ENCODE peak calls at places on chromosomes 1 and 21, in five cellular contexts. One of them, this sample, is unnamed.

GRCh38 chr1:30655672-30656071 is 67.7 kb downstream of the MATN1 start:
- DNase-seq in PC-3: no peak
- DNase-seq in IMR-90: no peak
- DNase-seq in BE2C: no peak
- DNase-seq in colonic mucosa: no peak
- DNase-seq in this sample: no peak

GRCh38 chr1:79507770-79508169 is 501.2 kb upstream of the ADGRL4 start:
- DNase-seq in IMR-90: no peak
- DNase-seq in PC-3: no peak
- DNase-seq in colonic mucosa: no peak
- DNase-seq in BE2C: no peak
- DNase-seq in this sample: no peak

GRCh38 chr1:210446479-210446878 is 117.8 kb downstream of the HHAT start:
- DNase-seq in BE2C: peak; percentile 47
- DNase-seq in colonic mucosa: no peak
- DNase-seq in IMR-90: peak; percentile 30
- DNase-seq in PC-3: peak; percentile 24
- DNase-seq in this sample: no peak

GRCh38 chr1:28112388-28113311 is 24.2 kb upstream of the EYA3 start:
- DNase-seq in PC-3: peak; percentile 93
- DNase-seq in colonic mucosa: peak; percentile 27
- DNase-seq in BE2C: no peak
- DNase-seq in IMR-90: peak; percentile 93
- DNase-seq in this sample: peak; percentile 52

GRCh38 chr21:46152939-46153258 is 2.5 kb downstream of the FTCD start:
- DNase-seq in BE2C: no peak
- DNase-seq in IMR-90: no peak
- DNase-seq in PC-3: no peak
- DNase-seq in colonic mucosa: no peak
- DNase-seq in this sample: no peak

GRCh38 chr1:30111431-30111830 is 612.0 kb downstream of the MATN1 start:
- DNase-seq in BE2C: peak; percentile 55
- DNase-seq in PC-3: peak; percentile 71
- DNase-seq in colonic mucosa: peak; percentile 57
- DNase-seq in IMR-90: peak; percentile 41
- DNase-seq in this sample: peak; percentile 29

GRCh38 chr1:197913495-197914276 is 3.5 kb upstream of the LHX9 start:
- DNase-seq in IMR-90: no peak
- DNase-seq in BE2C: no peak
- DNase-seq in colonic mucosa: no peak
- DNase-seq in PC-3: no peak
- DNase-seq in this sample: no peak

GRCh38 chr1:36771678-36772284 is 262.5 kb downstream of the GRIK3 start:
- DNase-seq in colonic mucosa: no peak
- DNase-seq in IMR-90: no peak
- DNase-seq in PC-3: no peak
- DNase-seq in BE2C: no peak
- DNase-seq in this sample: no peak

GRCh38 chr1:152739841-152740240 is 18.0 kb upstream of the KPRP start:
- DNase-seq in BE2C: no peak
- DNase-seq in IMR-90: no peak
- DNase-seq in colonic mucosa: no peak
- DNase-seq in PC-3: no peak
- DNase-seq in this sample: peak; percentile 11

GRCh38 chr1:73862343-73862742 is 335.6 kb downstream of the LRRIQ3 start:
- DNase-seq in colonic mucosa: no peak
- DNase-seq in BE2C: no peak
- DNase-seq in PC-3: no peak
- DNase-seq in IMR-90: no peak
- DNase-seq in this sample: no peak

GRCh38 chr1:90144820-90145219 is 149.9 kb downstream of the ZNF326 start:
- DNase-seq in PC-3: no peak
- DNase-seq in colonic mucosa: no peak
- DNase-seq in IMR-90: no peak
- DNase-seq in BE2C: no peak
- DNase-seq in this sample: no peak

GRCh38 chr1:65791860-65792670 is 630 bp upstream of the PDE4B start:
- DNase-seq in PC-3: no peak
- DNase-seq in colonic mucosa: no peak
- DNase-seq in BE2C: peak; percentile 2
- DNase-seq in IMR-90: peak; percentile 24
- DNase-seq in this sample: peak; percentile 37

GRCh38 chr21:27648560-27648959 is 681.7 kb upstream of the ADAMTS5 start:
- DNase-seq in BE2C: no peak
- DNase-seq in colonic mucosa: no peak
- DNase-seq in IMR-90: peak; percentile 90
- DNase-seq in PC-3: peak; percentile 65
- DNase-seq in this sample: peak; percentile 84

GRCh38 chr1:179818743-179819173 is 58.8 kb downstream of the TOR1AIP2 start:
- DNase-seq in colonic mucosa: no peak
- DNase-seq in IMR-90: peak; percentile 30
- DNase-seq in BE2C: no peak
- DNase-seq in PC-3: no peak
- DNase-seq in this sample: no peak

GRCh38 chr1:70656371-70656770 is 245.3 kb downstream of the CTH start:
- DNase-seq in IMR-90: no peak
- DNase-seq in BE2C: no peak
- DNase-seq in PC-3: no peak
- DNase-seq in colonic mucosa: no peak
- DNase-seq in this sample: peak; percentile 50

GRCh38 chr1:25543425-25544242 is at the start of gene LDLRAP1:
- DNase-seq in PC-3: peak; percentile 84
- DNase-seq in BE2C: peak; percentile 66
- DNase-seq in IMR-90: peak; percentile 62
- DNase-seq in colonic mucosa: peak; percentile 81
- DNase-seq in this sample: peak; percentile 69

GRCh38 chr1:116334015-116334547 is 39.0 kb upstream of the ATP1A1 start:
- DNase-seq in PC-3: peak; percentile 80
- DNase-seq in BE2C: peak; percentile 47
- DNase-seq in IMR-90: peak; percentile 30
- DNase-seq in colonic mucosa: peak; percentile 64
- DNase-seq in this sample: no peak

GRCh38 chr21:32868631-32869454 is 97.3 kb upstream of the PAXBP1 start:
- DNase-seq in IMR-90: no peak
- DNase-seq in BE2C: no peak
- DNase-seq in PC-3: no peak
- DNase-seq in colonic mucosa: no peak
- DNase-seq in this sample: no peak

GRCh38 chr1:154736840-154737239 is 128.9 kb upstream of the ADAR start:
- DNase-seq in IMR-90: peak; percentile 80
- DNase-seq in colonic mucosa: no peak
- DNase-seq in PC-3: peak; percentile 76
- DNase-seq in BE2C: no peak
- DNase-seq in this sample: peak; percentile 71

GRCh38 chr1:52904590-52905375 is 16.8 kb downstream of the ECHDC2 start:
- DNase-seq in PC-3: peak; percentile 37
- DNase-seq in BE2C: peak; percentile 48
- DNase-seq in colonic mucosa: no peak
- DNase-seq in IMR-90: no peak
- DNase-seq in this sample: peak; percentile 18

GRCh38 chr1:19032701-19033515 is 76.4 kb upstream of the IFFO2 start:
- DNase-seq in colonic mucosa: no peak
- DNase-seq in IMR-90: no peak
- DNase-seq in PC-3: no peak
- DNase-seq in BE2C: no peak
- DNase-seq in this sample: no peak

GRCh38 chr1:47059376-47059775 is 7.7 kb upstream of the CYP4Z1 start:
- DNase-seq in PC-3: no peak
- DNase-seq in BE2C: no peak
- DNase-seq in IMR-90: no peak
- DNase-seq in colonic mucosa: no peak
- DNase-seq in this sample: no peak

GRCh38 chr1:114345930-114346479 is 165.0 kb downstream of the TRIM33 start:
- DNase-seq in BE2C: peak; percentile 21
- DNase-seq in PC-3: no peak
- DNase-seq in colonic mucosa: peak; percentile 24
- DNase-seq in IMR-90: no peak
- DNase-seq in this sample: no peak

GRCh38 chr1:156394835-156395461 is 25.9 kb downstream of the RHBG start:
- DNase-seq in PC-3: peak; percentile 69
- DNase-seq in BE2C: no peak
- DNase-seq in IMR-90: no peak
- DNase-seq in colonic mucosa: no peak
- DNase-seq in this sample: no peak

GRCh38 chr1:8510041-8510823 is 192.3 kb downstream of the SLC45A1 start:
- DNase-seq in PC-3: no peak
- DNase-seq in colonic mucosa: no peak
- DNase-seq in IMR-90: peak; percentile 88
- DNase-seq in BE2C: no peak
- DNase-seq in this sample: peak; percentile 94

GRCh38 chr1:28516518-28516956 is 10.7 kb downstream of the RCC1 start:
- DNase-seq in colonic mucosa: no peak
- DNase-seq in PC-3: no peak
- DNase-seq in IMR-90: no peak
- DNase-seq in BE2C: no peak
- DNase-seq in this sample: no peak

GRCh38 chr21:17491716-17492414 is 21.0 kb upstream of the CXADR start:
- DNase-seq in BE2C: no peak
- DNase-seq in colonic mucosa: no peak
- DNase-seq in IMR-90: peak; percentile 99
- DNase-seq in PC-3: peak; percentile 94
- DNase-seq in this sample: peak; percentile 98

GRCh38 chr21:44871576-44872265 is 1.8 kb downstream of the PTTG1IP start:
- DNase-seq in PC-3: peak; percentile 94
- DNase-seq in IMR-90: peak; percentile 77
- DNase-seq in colonic mucosa: peak; percentile 82
- DNase-seq in BE2C: no peak
- DNase-seq in this sample: peak; percentile 80

GRCh38 chr21:26842976-26843911 is 2.0 kb downstream of the ADAMTS1 start:
- DNase-seq in PC-3: peak; percentile 96
- DNase-seq in BE2C: peak; percentile 95
- DNase-seq in IMR-90: peak; percentile 96
- DNase-seq in colonic mucosa: peak; percentile 91
- DNase-seq in this sample: peak; percentile 95

DNA sequence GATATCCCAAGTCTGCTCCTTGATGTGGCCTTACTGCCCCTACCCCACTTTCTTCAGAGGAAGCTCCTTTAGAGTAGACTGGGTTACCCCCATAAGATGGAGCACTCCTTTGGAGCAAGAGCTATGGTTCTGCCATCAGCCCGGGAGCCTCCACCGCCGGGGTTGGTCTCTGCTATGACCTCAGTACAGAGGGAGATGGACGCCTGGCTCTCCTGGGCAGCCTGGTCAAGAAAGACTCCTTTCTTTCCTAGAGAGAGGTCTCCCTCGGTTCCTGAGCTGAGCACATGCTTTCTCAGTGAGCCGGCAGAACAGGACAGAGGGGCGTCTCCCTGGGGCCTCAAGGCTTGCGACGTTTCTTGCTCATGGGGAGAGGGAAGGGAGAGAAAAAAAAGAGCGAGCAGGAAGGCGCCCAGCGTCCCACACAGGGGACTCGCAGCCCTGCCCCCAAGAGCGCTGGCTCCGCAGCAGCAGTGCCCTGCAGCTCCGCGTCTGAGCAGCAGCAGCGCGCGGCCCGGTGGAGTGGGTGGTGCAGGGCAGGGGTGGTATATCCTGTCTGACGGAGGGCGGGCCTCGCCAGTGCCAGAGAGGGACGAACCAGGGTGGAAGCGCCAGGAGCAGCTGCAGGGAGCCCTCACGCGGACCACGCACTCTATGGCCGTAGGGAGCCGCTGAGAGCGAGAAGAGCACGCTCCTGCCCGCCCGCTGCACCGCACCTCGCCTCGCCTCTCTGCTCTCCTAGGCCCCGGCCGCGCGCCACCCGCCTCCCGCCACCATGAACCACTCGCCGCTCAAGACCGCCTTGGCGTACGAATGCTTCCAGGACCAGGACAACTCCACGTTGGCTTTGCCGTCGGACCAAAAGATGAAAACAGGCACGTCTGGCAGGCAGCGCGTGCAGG is at the start of gene PKP1:
- DNase-seq in colonic mucosa: peak; percentile 69
- DNase-seq in PC-3: peak; percentile 100
- DNase-seq in BE2C: peak; percentile 82
- DNase-seq in IMR-90: peak; percentile 10
- DNase-seq in this sample: peak; percentile 21
- TF ChIP-seq CTCF in colonic mucosa: no peak
- TF ChIP-seq CTCF in PC-3: peak; percentile 27
- TF ChIP-seq CTCF in BE2C: no peak
- TF ChIP-seq CTCF in IMR-90: no peak
- TF ChIP-seq CTCF in this sample: no peak

GRCh38 chr21:38631171-38631570 is 132.9 kb upstream of the ERG start:
- DNase-seq in BE2C: no peak
- DNase-seq in IMR-90: no peak
- DNase-seq in PC-3: no peak
- DNase-seq in colonic mucosa: no peak
- DNase-seq in this sample: no peak
- H3K4me3 ChIP-seq in BE2C: no peak overlapping the region
- H3K4me3 ChIP-seq in IMR-90: no peak overlapping the region
- H3K4me3 ChIP-seq in PC-3: no peak overlapping the region
- H3K4me3 ChIP-seq in colonic mucosa: no peak overlapping the region
- H3K4me3 ChIP-seq in this sample: no peak overlapping the region

GRCh38 chr1:72037745-72038343 is 244.5 kb downstream of the NEGR1 start:
- DNase-seq in BE2C: peak; percentile 39
- DNase-seq in PC-3: peak; percentile 67
- DNase-seq in colonic mucosa: peak; percentile 56
- DNase-seq in IMR-90: peak; percentile 49
- DNase-seq in this sample: peak; percentile 51
- TF ChIP-seq CTCF in BE2C: peak; percentile 55
- TF ChIP-seq CTCF in PC-3: peak; percentile 85
- TF ChIP-seq CTCF in colonic mucosa: peak; percentile 36
- TF ChIP-seq CTCF in IMR-90: peak; percentile 59
- TF ChIP-seq CTCF in this sample: peak; percentile 73

GRCh38 chr1:185312361-185312760 is 4.7 kb downstream of the IVNS1ABP start:
- DNase-seq in colonic mucosa: no peak
- DNase-seq in BE2C: no peak
- DNase-seq in PC-3: no peak
- DNase-seq in IMR-90: no peak
- DNase-seq in this sample: no peak
- H3K4me3 ChIP-seq in colonic mucosa: no peak overlapping the region
- H3K4me3 ChIP-seq in BE2C: no peak overlapping the region
- H3K4me3 ChIP-seq in PC-3: no peak overlapping the region
- H3K4me3 ChIP-seq in IMR-90: no peak overlapping the region
- H3K4me3 ChIP-seq in this sample: no peak overlapping the region

GRCh38 chr1:109984456-109985250 is at the start of gene AHCYL1:
- DNase-seq in PC-3: peak; percentile 99
- DNase-seq in IMR-90: peak; percentile 99
- DNase-seq in BE2C: peak; percentile 100
- DNase-seq in colonic mucosa: peak; percentile 99
- DNase-seq in this sample: peak; percentile 98
- TF ChIP-seq CTCF in PC-3: peak; percentile 94
- TF ChIP-seq CTCF in IMR-90: peak; percentile 99
- TF ChIP-seq CTCF in BE2C: peak; percentile 97
- TF ChIP-seq CTCF in colonic mucosa: peak; percentile 98
- TF ChIP-seq CTCF in this sample: peak; percentile 91

This sample was measured in AG10803.